ENCODE peak calls at places on chromosomes 2 and 18, in eight cellular contexts. One of them, this sample, is unnamed.

GRCh38 chr2:217149087-217149660 is 289.3 kb upstream of the TNP1 start:
- DNase-seq in right atrium auricular region: no peak
- DNase-seq in PC-9: no peak
- DNase-seq in Panc1: no peak
- DNase-seq in astrocyte of the spinal cord: no peak
- DNase-seq in neural crest cell: no peak
- DNase-seq in GM23338: no peak
- DNase-seq in GM10248: no peak
- DNase-seq in this sample: no peak

GRCh38 chr18:23650963-23651927 is 11.5 kb downstream of the ANKRD29 start:
- DNase-seq in right atrium auricular region: no peak
- DNase-seq in PC-9: peak
- DNase-seq in Panc1: no peak
- DNase-seq in astrocyte of the spinal cord: peak
- DNase-seq in neural crest cell: no peak
- DNase-seq in GM23338: no peak
- DNase-seq in GM10248: no peak
- DNase-seq in this sample: no peak

GRCh38 chr2:98170076-98170475 is 83.1 kb downstream of the VWA3B start:
- DNase-seq in right atrium auricular region: no peak
- DNase-seq in PC-9: no peak
- DNase-seq in Panc1: no peak
- DNase-seq in astrocyte of the spinal cord: no peak
- DNase-seq in neural crest cell: no peak
- DNase-seq in GM23338: no peak
- DNase-seq in GM10248: no peak
- DNase-seq in this sample: no peak

GRCh38 chr2:101064868-101065549 is 62.9 kb downstream of the RPL31 start:
- DNase-seq in right atrium auricular region: no peak
- DNase-seq in PC-9: peak
- DNase-seq in Panc1: peak
- DNase-seq in astrocyte of the spinal cord: peak
- DNase-seq in neural crest cell: no peak
- DNase-seq in GM23338: no peak
- DNase-seq in GM10248: peak
- DNase-seq in this sample: no peak

GRCh38 chr2:134137182-134137595 is 116.7 kb upstream of the MGAT5 start:
- DNase-seq in right atrium auricular region: no peak
- DNase-seq in PC-9: peak
- DNase-seq in Panc1: no peak
- DNase-seq in astrocyte of the spinal cord: peak
- DNase-seq in neural crest cell: no peak
- DNase-seq in GM23338: no peak
- DNase-seq in GM10248: no peak
- DNase-seq in this sample: no peak

GRCh38 chr18:36298113-36298701 is 694 bp downstream of the FHOD3 start:
- DNase-seq in right atrium auricular region: no peak
- DNase-seq in PC-9: no peak
- DNase-seq in Panc1: no peak
- DNase-seq in astrocyte of the spinal cord: no peak
- DNase-seq in neural crest cell: peak
- DNase-seq in GM23338: peak
- DNase-seq in GM10248: peak
- DNase-seq in this sample: peak

GRCh38 chr2:205463626-205464025 is 218.7 kb upstream of the NRP2 start:
- DNase-seq in right atrium auricular region: no peak
- DNase-seq in PC-9: no peak
- DNase-seq in Panc1: no peak
- DNase-seq in astrocyte of the spinal cord: no peak
- DNase-seq in neural crest cell: no peak
- DNase-seq in GM23338: peak
- DNase-seq in GM10248: no peak
- DNase-seq in this sample: no peak

GRCh38 chr18:23547806-23548205 is 38.5 kb downstream of the NPC1 start:
- DNase-seq in right atrium auricular region: no peak
- DNase-seq in PC-9: peak
- DNase-seq in Panc1: no peak
- DNase-seq in astrocyte of the spinal cord: peak
- DNase-seq in neural crest cell: no peak
- DNase-seq in GM23338: no peak
- DNase-seq in GM10248: no peak
- DNase-seq in this sample: no peak

GRCh38 chr2:216574046-216574445 is 59.2 kb upstream of the IGFBP2 start:
- DNase-seq in right atrium auricular region: no peak
- DNase-seq in PC-9: no peak
- DNase-seq in Panc1: no peak
- DNase-seq in astrocyte of the spinal cord: peak
- DNase-seq in neural crest cell: no peak
- DNase-seq in GM23338: no peak
- DNase-seq in GM10248: no peak
- DNase-seq in this sample: no peak

GRCh38 chr2:216279011-216279410 is 93.3 kb downstream of the MARCHF4 start:
- DNase-seq in right atrium auricular region: no peak
- DNase-seq in PC-9: no peak
- DNase-seq in Panc1: no peak
- DNase-seq in astrocyte of the spinal cord: no peak
- DNase-seq in neural crest cell: no peak
- DNase-seq in GM23338: no peak
- DNase-seq in GM10248: no peak
- DNase-seq in this sample: no peak

GRCh38 chr18:11736656-11737055 is 47.6 kb downstream of the GNAL start:
- DNase-seq in right atrium auricular region: no peak
- DNase-seq in PC-9: no peak
- DNase-seq in Panc1: no peak
- DNase-seq in astrocyte of the spinal cord: no peak
- DNase-seq in neural crest cell: no peak
- DNase-seq in GM23338: no peak
- DNase-seq in GM10248: no peak
- DNase-seq in this sample: no peak

GRCh38 chr2:223896751-223897320 is 48.3 kb downstream of the WDFY1 start:
- DNase-seq in right atrium auricular region: no peak
- DNase-seq in PC-9: no peak
- DNase-seq in Panc1: no peak
- DNase-seq in astrocyte of the spinal cord: peak
- DNase-seq in neural crest cell: no peak
- DNase-seq in GM23338: no peak
- DNase-seq in GM10248: peak
- DNase-seq in this sample: no peak

GRCh38 chr2:162706770-162707169 is 131.8 kb downstream of the KCNH7 start:
- DNase-seq in right atrium auricular region: no peak
- DNase-seq in PC-9: no peak
- DNase-seq in Panc1: no peak
- DNase-seq in astrocyte of the spinal cord: no peak
- DNase-seq in neural crest cell: no peak
- DNase-seq in GM23338: no peak
- DNase-seq in GM10248: no peak
- DNase-seq in this sample: no peak

GRCh38 chr18:21663615-21664014 is 41.0 kb downstream of the ABHD3 start:
- DNase-seq in right atrium auricular region: no peak
- DNase-seq in PC-9: no peak
- DNase-seq in Panc1: no peak
- DNase-seq in astrocyte of the spinal cord: peak
- DNase-seq in neural crest cell: no peak
- DNase-seq in GM23338: no peak
- DNase-seq in GM10248: no peak
- DNase-seq in this sample: no peak

GRCh38 chr2:84055816-84056215 is 403.3 kb downstream of the SUCLG1 start:
- DNase-seq in right atrium auricular region: no peak
- DNase-seq in PC-9: no peak
- DNase-seq in Panc1: no peak
- DNase-seq in astrocyte of the spinal cord: no peak
- DNase-seq in neural crest cell: no peak
- DNase-seq in GM23338: no peak
- DNase-seq in GM10248: no peak
- DNase-seq in this sample: no peak

GRCh38 chr2:72149556-72150156 is 2.0 kb upstream of the CYP26B1 start:
- DNase-seq in right atrium auricular region: peak
- DNase-seq in PC-9: peak
- DNase-seq in Panc1: no peak
- DNase-seq in astrocyte of the spinal cord: no peak
- DNase-seq in neural crest cell: no peak
- DNase-seq in GM23338: peak
- DNase-seq in GM10248: peak
- DNase-seq in this sample: no peak

GRCh38 chr2:217430916-217431576 is 571.2 kb upstream of the TNP1 start:
- DNase-seq in right atrium auricular region: no peak
- DNase-seq in PC-9: no peak
- DNase-seq in Panc1: no peak
- DNase-seq in astrocyte of the spinal cord: peak
- DNase-seq in neural crest cell: no peak
- DNase-seq in GM23338: no peak
- DNase-seq in GM10248: no peak
- DNase-seq in this sample: no peak

GRCh38 chr2:2788076-2788475 is 457.0 kb upstream of the MYT1L start:
- DNase-seq in right atrium auricular region: no peak
- DNase-seq in PC-9: no peak
- DNase-seq in Panc1: no peak
- DNase-seq in astrocyte of the spinal cord: no peak
- DNase-seq in neural crest cell: no peak
- DNase-seq in GM23338: peak
- DNase-seq in GM10248: no peak
- DNase-seq in this sample: peak

GRCh38 chr2:135664623-135665068 is 77.0 kb upstream of the UBXN4 start:
- DNase-seq in right atrium auricular region: no peak
- DNase-seq in PC-9: no peak
- DNase-seq in Panc1: no peak
- DNase-seq in astrocyte of the spinal cord: peak
- DNase-seq in neural crest cell: no peak
- DNase-seq in GM23338: no peak
- DNase-seq in GM10248: peak
- DNase-seq in this sample: no peak

GRCh38 chr2:4900242-4900641 is 791.9 kb upstream of the SOX11 start:
- DNase-seq in right atrium auricular region: no peak
- DNase-seq in PC-9: no peak
- DNase-seq in Panc1: no peak
- DNase-seq in astrocyte of the spinal cord: no peak
- DNase-seq in neural crest cell: no peak
- DNase-seq in GM23338: no peak
- DNase-seq in GM10248: no peak
- DNase-seq in this sample: no peak

GRCh38 chr2:127056631-127057370 is 50.2 kb downstream of the BIN1 start:
- DNase-seq in right atrium auricular region: no peak
- DNase-seq in PC-9: no peak
- DNase-seq in Panc1: no peak
- DNase-seq in astrocyte of the spinal cord: no peak
- DNase-seq in neural crest cell: no peak
- DNase-seq in GM23338: no peak
- DNase-seq in GM10248: no peak
- DNase-seq in this sample: no peak

GRCh38 chr2:3604207-3604877 is 9.4 kb downstream of the COLEC11 start:
- DNase-seq in right atrium auricular region: peak
- DNase-seq in PC-9: no peak
- DNase-seq in Panc1: no peak
- DNase-seq in astrocyte of the spinal cord: no peak
- DNase-seq in neural crest cell: no peak
- DNase-seq in GM23338: no peak
- DNase-seq in GM10248: no peak
- DNase-seq in this sample: no peak

GRCh38 chr2:64700133-64700809 is 46.6 kb upstream of the SERTAD2 start:
- DNase-seq in right atrium auricular region: no peak
- DNase-seq in PC-9: no peak
- DNase-seq in Panc1: no peak
- DNase-seq in astrocyte of the spinal cord: no peak
- DNase-seq in neural crest cell: no peak
- DNase-seq in GM23338: no peak
- DNase-seq in GM10248: peak
- DNase-seq in this sample: no peak
- TF ChIP-seq CTCF in right atrium auricular region: no peak
- TF ChIP-seq CTCF in PC-9: no peak
- TF ChIP-seq CTCF in Panc1: no peak
- TF ChIP-seq CTCF in astrocyte of the spinal cord: no peak
- TF ChIP-seq CTCF in neural crest cell: no peak
- TF ChIP-seq CTCF in GM23338: no peak
- TF ChIP-seq CTCF in GM10248: no peak
- TF ChIP-seq CTCF in this sample: no peak

DNA sequence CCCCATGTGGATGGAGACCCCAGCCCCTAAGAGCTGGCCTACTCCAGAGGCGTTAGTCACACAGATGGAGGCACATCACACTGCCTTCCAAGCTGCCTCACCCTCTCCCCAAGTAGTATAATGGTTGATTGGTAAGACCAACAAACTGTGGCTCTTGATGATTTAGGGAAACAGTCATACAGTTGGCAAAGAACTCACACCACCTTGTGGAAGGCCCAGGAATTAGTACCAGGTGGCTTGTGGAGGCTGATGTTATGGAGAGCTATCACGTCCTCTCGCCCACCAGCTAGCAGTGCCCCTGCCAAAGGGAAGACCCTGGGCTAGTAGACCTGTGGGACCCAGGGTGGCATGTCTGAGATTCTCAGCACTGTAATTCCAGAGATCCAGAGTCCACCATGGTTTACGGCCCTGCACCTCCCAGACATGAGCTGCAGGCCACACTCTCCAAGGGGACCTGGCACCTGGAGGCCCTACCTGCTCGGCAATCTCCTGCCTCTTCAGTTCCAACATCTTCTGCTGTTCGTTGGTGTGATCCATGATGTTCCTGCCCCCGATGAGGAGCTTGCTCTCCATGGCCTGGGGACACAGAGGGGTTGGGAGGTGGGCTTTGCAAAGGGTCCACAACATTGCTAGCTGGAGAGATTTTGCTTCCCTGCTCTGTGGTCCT is 26.3 kb downstream of the KIF3C start:
- DNase-seq in right atrium auricular region: no peak
- DNase-seq in PC-9: no peak
- DNase-seq in Panc1: no peak
- DNase-seq in astrocyte of the spinal cord: no peak
- DNase-seq in neural crest cell: no peak
- DNase-seq in GM23338: peak
- DNase-seq in GM10248: no peak
- DNase-seq in this sample: no peak
- TF ChIP-seq CTCF in right atrium auricular region: peak
- TF ChIP-seq CTCF in PC-9: no peak
- TF ChIP-seq CTCF in Panc1: no peak
- TF ChIP-seq CTCF in astrocyte of the spinal cord: no peak
- TF ChIP-seq CTCF in neural crest cell: no peak
- TF ChIP-seq CTCF in GM23338: peak
- TF ChIP-seq CTCF in GM10248: no peak
- TF ChIP-seq CTCF in this sample: no peak

GRCh38 chr2:239118264-239118663 is 270.4 kb downstream of the TWIST2 start:
- DNase-seq in right atrium auricular region: no peak
- DNase-seq in PC-9: no peak
- DNase-seq in Panc1: no peak
- DNase-seq in astrocyte of the spinal cord: no peak
- DNase-seq in neural crest cell: no peak
- DNase-seq in GM23338: no peak
- DNase-seq in GM10248: no peak
- DNase-seq in this sample: no peak
- TF ChIP-seq CTCF in right atrium auricular region: no peak
- TF ChIP-seq CTCF in PC-9: no peak
- TF ChIP-seq CTCF in Panc1: no peak
- TF ChIP-seq CTCF in astrocyte of the spinal cord: no peak
- TF ChIP-seq CTCF in neural crest cell: no peak
- TF ChIP-seq CTCF in GM23338: no peak
- TF ChIP-seq CTCF in GM10248: no peak
- TF ChIP-seq CTCF in this sample: no peak

DNA sequence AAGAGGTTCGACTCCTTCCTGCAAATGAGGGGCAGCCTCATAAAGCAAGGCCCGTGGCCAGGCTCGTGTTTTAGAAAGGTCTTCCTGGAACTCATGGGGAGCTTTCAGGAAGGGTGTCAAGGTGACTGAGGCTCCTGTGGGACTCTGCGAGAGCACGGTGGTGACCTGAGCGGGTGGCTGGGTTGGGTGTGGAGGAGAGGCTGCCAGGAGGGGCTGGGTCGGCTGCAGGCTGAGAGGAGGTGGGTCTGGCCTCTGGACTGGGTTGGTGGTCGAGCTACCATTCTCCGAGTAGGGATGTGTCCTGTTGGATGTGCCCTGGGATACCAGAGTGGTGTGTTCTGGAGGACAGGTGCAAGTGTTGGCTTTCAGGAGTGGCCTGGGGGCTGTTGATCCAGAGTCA is 86.4 kb downstream of the DGKD start:
- DNase-seq in right atrium auricular region: no peak
- DNase-seq in PC-9: no peak
- DNase-seq in Panc1: no peak
- DNase-seq in astrocyte of the spinal cord: no peak
- DNase-seq in neural crest cell: no peak
- DNase-seq in GM23338: no peak
- DNase-seq in GM10248: no peak
- DNase-seq in this sample: no peak
- TF ChIP-seq CTCF in right atrium auricular region: no peak
- TF ChIP-seq CTCF in PC-9: no peak
- TF ChIP-seq CTCF in Panc1: no peak
- TF ChIP-seq CTCF in astrocyte of the spinal cord: no peak
- TF ChIP-seq CTCF in neural crest cell: no peak
- TF ChIP-seq CTCF in GM23338: no peak
- TF ChIP-seq CTCF in GM10248: no peak
- TF ChIP-seq CTCF in this sample: no peak